ENCODE peak calls at places on chromosomes 11 and 22, in seven cellular contexts. One of them, this sample, is unnamed.
A peak's percentile ranks its signal among the peaks of the same experiment; 100 is the strongest.

GRCh38 chr11:120977470-120977869 is 46.4 kb upstream of the TBCEL start:
- DNase-seq in CD4-positive, CD25-positive, alpha-beta regulatory T cell: no peak
- DNase-seq in GM23338: no peak
- DNase-seq in psoas muscle: no peak
- DNase-seq in thoracic aorta: no peak
- DNase-seq in mesendoderm: no peak
- DNase-seq in uterus: no peak
- DNase-seq in this sample: no peak

GRCh38 chr11:68659158-68659921 is 25.0 kb upstream of the GAL start:
- DNase-seq in psoas muscle: peak; percentile 85
- DNase-seq in uterus: peak; percentile 69
- DNase-seq in mesendoderm: no peak
- DNase-seq in CD4-positive, CD25-positive, alpha-beta regulatory T cell: no peak
- DNase-seq in thoracic aorta: no peak
- DNase-seq in GM23338: no peak
- DNase-seq in this sample: peak; percentile 90

GRCh38 chr11:45144126-45145082 is 2.0 kb upstream of the PRDM11 start:
- DNase-seq in GM23338: no peak
- DNase-seq in thoracic aorta: no peak
- DNase-seq in mesendoderm: no peak
- DNase-seq in psoas muscle: no peak
- DNase-seq in CD4-positive, CD25-positive, alpha-beta regulatory T cell: no peak
- DNase-seq in uterus: no peak
- DNase-seq in this sample: peak; percentile 74

GRCh38 chr11:131038597-131038996 is 122.3 kb upstream of the SNX19 start:
- DNase-seq in thoracic aorta: no peak
- DNase-seq in uterus: no peak
- DNase-seq in GM23338: peak; percentile 85
- DNase-seq in psoas muscle: no peak
- DNase-seq in CD4-positive, CD25-positive, alpha-beta regulatory T cell: no peak
- DNase-seq in mesendoderm: peak; percentile 64
- DNase-seq in this sample: no peak

GRCh38 chr11:121630041-121630440 is 177.3 kb upstream of the SORL1-AS1 start:
- DNase-seq in thoracic aorta: no peak
- DNase-seq in uterus: no peak
- DNase-seq in psoas muscle: no peak
- DNase-seq in mesendoderm: no peak
- DNase-seq in CD4-positive, CD25-positive, alpha-beta regulatory T cell: no peak
- DNase-seq in GM23338: no peak
- DNase-seq in this sample: no peak

GRCh38 chr22:43319661-43320486 is 23.3 kb downstream of the SCUBE1 start:
- DNase-seq in thoracic aorta: no peak
- DNase-seq in CD4-positive, CD25-positive, alpha-beta regulatory T cell: no peak
- DNase-seq in GM23338: no peak
- DNase-seq in uterus: no peak
- DNase-seq in mesendoderm: no peak
- DNase-seq in psoas muscle: no peak
- DNase-seq in this sample: no peak

GRCh38 chr11:68798221-68798813 is 43.4 kb downstream of the CPT1A start:
- DNase-seq in psoas muscle: peak; percentile 67
- DNase-seq in GM23338: peak; percentile 80
- DNase-seq in uterus: no peak
- DNase-seq in mesendoderm: peak; percentile 68
- DNase-seq in CD4-positive, CD25-positive, alpha-beta regulatory T cell: peak; percentile 17
- DNase-seq in thoracic aorta: no peak
- DNase-seq in this sample: no peak

GRCh38 chr11:47524200-47524874 is 28.6 kb downstream of the CELF1 start:
- DNase-seq in mesendoderm: no peak
- DNase-seq in GM23338: no peak
- DNase-seq in thoracic aorta: no peak
- DNase-seq in uterus: peak; percentile 30
- DNase-seq in psoas muscle: no peak
- DNase-seq in CD4-positive, CD25-positive, alpha-beta regulatory T cell: no peak
- DNase-seq in this sample: no peak

GRCh38 chr22:31846161-31847115 is 92.6 kb downstream of the DEPDC5 start:
- DNase-seq in mesendoderm: peak; percentile 36
- DNase-seq in GM23338: peak; percentile 49
- DNase-seq in uterus: no peak
- DNase-seq in CD4-positive, CD25-positive, alpha-beta regulatory T cell: no peak
- DNase-seq in thoracic aorta: no peak
- DNase-seq in psoas muscle: no peak
- DNase-seq in this sample: no peak

GRCh38 chr11:10664005-10664404 is 29.6 kb downstream of the IRAG1 start:
- DNase-seq in CD4-positive, CD25-positive, alpha-beta regulatory T cell: no peak
- DNase-seq in uterus: no peak
- DNase-seq in thoracic aorta: no peak
- DNase-seq in psoas muscle: peak; percentile 67
- DNase-seq in mesendoderm: no peak
- DNase-seq in GM23338: no peak
- DNase-seq in this sample: no peak

GRCh38 chr11:93085097-93085496 is 112.7 kb downstream of the SLC36A4 start:
- DNase-seq in psoas muscle: no peak
- DNase-seq in GM23338: no peak
- DNase-seq in thoracic aorta: no peak
- DNase-seq in mesendoderm: no peak
- DNase-seq in uterus: no peak
- DNase-seq in CD4-positive, CD25-positive, alpha-beta regulatory T cell: no peak
- DNase-seq in this sample: no peak

GRCh38 chr11:71352748-71353147 is 95.4 kb downstream of the DHCR7 start:
- DNase-seq in thoracic aorta: no peak
- DNase-seq in CD4-positive, CD25-positive, alpha-beta regulatory T cell: no peak
- DNase-seq in uterus: no peak
- DNase-seq in psoas muscle: no peak
- DNase-seq in mesendoderm: no peak
- DNase-seq in GM23338: no peak
- DNase-seq in this sample: no peak

GRCh38 chr11:96781082-96781481 is 391.3 kb downstream of the JRKL start:
- DNase-seq in thoracic aorta: no peak
- DNase-seq in psoas muscle: no peak
- DNase-seq in uterus: no peak
- DNase-seq in GM23338: no peak
- DNase-seq in CD4-positive, CD25-positive, alpha-beta regulatory T cell: no peak
- DNase-seq in mesendoderm: no peak
- DNase-seq in this sample: no peak

GRCh38 chr11:12397953-12398352 is 20.6 kb downstream of the PARVA start:
- DNase-seq in GM23338: no peak
- DNase-seq in CD4-positive, CD25-positive, alpha-beta regulatory T cell: no peak
- DNase-seq in uterus: peak; percentile 94
- DNase-seq in psoas muscle: peak; percentile 57
- DNase-seq in thoracic aorta: no peak
- DNase-seq in mesendoderm: peak; percentile 98
- DNase-seq in this sample: no peak

GRCh38 chr11:125081098-125081798 is 18.1 kb downstream of the SLC37A2 start:
- DNase-seq in mesendoderm: no peak
- DNase-seq in GM23338: no peak
- DNase-seq in uterus: no peak
- DNase-seq in psoas muscle: no peak
- DNase-seq in thoracic aorta: no peak
- DNase-seq in CD4-positive, CD25-positive, alpha-beta regulatory T cell: no peak
- DNase-seq in this sample: peak; percentile 74

GRCh38 chr22:37270928-37271650 is 11.2 kb upstream of the CYTH4 start:
- DNase-seq in CD4-positive, CD25-positive, alpha-beta regulatory T cell: no peak
- DNase-seq in GM23338: no peak
- DNase-seq in thoracic aorta: no peak
- DNase-seq in mesendoderm: no peak
- DNase-seq in psoas muscle: no peak
- DNase-seq in uterus: no peak
- DNase-seq in this sample: no peak

GRCh38 chr11:110331626-110332025 is 35.2 kb upstream of the RDX start:
- DNase-seq in mesendoderm: no peak
- DNase-seq in psoas muscle: no peak
- DNase-seq in uterus: no peak
- DNase-seq in thoracic aorta: no peak
- DNase-seq in CD4-positive, CD25-positive, alpha-beta regulatory T cell: no peak
- DNase-seq in GM23338: no peak
- DNase-seq in this sample: no peak

GRCh38 chr22:17734197-17734596 is 40.1 kb downstream of the BID start:
- DNase-seq in thoracic aorta: no peak
- DNase-seq in mesendoderm: no peak
- DNase-seq in CD4-positive, CD25-positive, alpha-beta regulatory T cell: no peak
- DNase-seq in GM23338: no peak
- DNase-seq in uterus: no peak
- DNase-seq in psoas muscle: no peak
- DNase-seq in this sample: no peak

GRCh38 chr11:109033627-109034340 is 368.9 kb downstream of the DDX10 start:
- DNase-seq in thoracic aorta: no peak
- DNase-seq in mesendoderm: no peak
- DNase-seq in CD4-positive, CD25-positive, alpha-beta regulatory T cell: no peak
- DNase-seq in psoas muscle: no peak
- DNase-seq in GM23338: no peak
- DNase-seq in uterus: no peak
- DNase-seq in this sample: no peak

GRCh38 chr11:68690671-68691401 is 6.5 kb downstream of the GAL start:
- DNase-seq in mesendoderm: no peak
- DNase-seq in thoracic aorta: no peak
- DNase-seq in uterus: no peak
- DNase-seq in CD4-positive, CD25-positive, alpha-beta regulatory T cell: peak; percentile 39
- DNase-seq in psoas muscle: no peak
- DNase-seq in GM23338: no peak
- DNase-seq in this sample: no peak

DNA sequence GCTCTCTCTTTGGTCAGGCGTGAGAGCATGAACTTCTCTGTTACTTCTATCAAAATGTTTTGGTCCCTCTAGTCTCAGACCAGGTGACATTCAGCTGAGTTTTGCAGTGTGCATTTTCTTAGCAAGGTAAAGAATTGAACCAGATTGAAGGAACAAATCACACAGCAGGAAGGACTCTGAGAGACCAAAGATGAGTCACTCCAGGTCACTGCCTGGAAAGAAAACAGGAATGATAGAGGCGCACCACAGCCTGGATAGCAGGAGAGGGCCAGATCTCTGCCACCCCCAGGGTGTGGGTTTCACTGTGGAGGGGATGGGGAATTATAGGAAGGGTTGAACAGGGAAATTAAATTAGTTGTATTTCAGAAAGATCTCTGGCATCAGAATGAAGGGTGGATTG is 788.3 kb downstream of the NTM start:
- DNase-seq in CD4-positive, CD25-positive, alpha-beta regulatory T cell: no peak
- DNase-seq in uterus: no peak
- DNase-seq in psoas muscle: no peak
- DNase-seq in GM23338: no peak
- DNase-seq in thoracic aorta: no peak
- DNase-seq in mesendoderm: no peak
- DNase-seq in this sample: no peak
- H3K4me3 ChIP-seq in CD4-positive, CD25-positive, alpha-beta regulatory T cell: no peak overlapping the region
- H3K4me3 ChIP-seq in uterus: no peak overlapping the region
- H3K4me3 ChIP-seq in psoas muscle: no peak overlapping the region
- H3K4me3 ChIP-seq in GM23338: no peak overlapping the region
- H3K4me3 ChIP-seq in thoracic aorta: no peak overlapping the region
- H3K4me3 ChIP-seq in mesendoderm: no peak overlapping the region
- H3K4me3 ChIP-seq in this sample: no peak overlapping the region

GRCh38 chr11:65662802-65663633 is at the start of gene RELA:
- DNase-seq in uterus: peak; percentile 97
- DNase-seq in thoracic aorta: peak; percentile 81
- DNase-seq in GM23338: peak; percentile 95
- DNase-seq in psoas muscle: peak; percentile 97
- DNase-seq in mesendoderm: peak; percentile 94
- DNase-seq in CD4-positive, CD25-positive, alpha-beta regulatory T cell: peak; percentile 90
- DNase-seq in this sample: peak; percentile 99
- H3K4me3 ChIP-seq in uterus: peak within 1 kb of the TSS; percentile 88
- H3K4me3 ChIP-seq in thoracic aorta: peak within 1 kb of the TSS; percentile 93
- H3K4me3 ChIP-seq in GM23338: peak within 1 kb of the TSS; percentile 95
- H3K4me3 ChIP-seq in psoas muscle: peak within 1 kb of the TSS; percentile 88
- H3K4me3 ChIP-seq in mesendoderm: peak within 1 kb of the TSS; percentile 97
- H3K4me3 ChIP-seq in CD4-positive, CD25-positive, alpha-beta regulatory T cell: peak within 1 kb of the TSS; percentile 86
- H3K4me3 ChIP-seq in this sample: peak within 1 kb of the TSS; percentile 65

DNA sequence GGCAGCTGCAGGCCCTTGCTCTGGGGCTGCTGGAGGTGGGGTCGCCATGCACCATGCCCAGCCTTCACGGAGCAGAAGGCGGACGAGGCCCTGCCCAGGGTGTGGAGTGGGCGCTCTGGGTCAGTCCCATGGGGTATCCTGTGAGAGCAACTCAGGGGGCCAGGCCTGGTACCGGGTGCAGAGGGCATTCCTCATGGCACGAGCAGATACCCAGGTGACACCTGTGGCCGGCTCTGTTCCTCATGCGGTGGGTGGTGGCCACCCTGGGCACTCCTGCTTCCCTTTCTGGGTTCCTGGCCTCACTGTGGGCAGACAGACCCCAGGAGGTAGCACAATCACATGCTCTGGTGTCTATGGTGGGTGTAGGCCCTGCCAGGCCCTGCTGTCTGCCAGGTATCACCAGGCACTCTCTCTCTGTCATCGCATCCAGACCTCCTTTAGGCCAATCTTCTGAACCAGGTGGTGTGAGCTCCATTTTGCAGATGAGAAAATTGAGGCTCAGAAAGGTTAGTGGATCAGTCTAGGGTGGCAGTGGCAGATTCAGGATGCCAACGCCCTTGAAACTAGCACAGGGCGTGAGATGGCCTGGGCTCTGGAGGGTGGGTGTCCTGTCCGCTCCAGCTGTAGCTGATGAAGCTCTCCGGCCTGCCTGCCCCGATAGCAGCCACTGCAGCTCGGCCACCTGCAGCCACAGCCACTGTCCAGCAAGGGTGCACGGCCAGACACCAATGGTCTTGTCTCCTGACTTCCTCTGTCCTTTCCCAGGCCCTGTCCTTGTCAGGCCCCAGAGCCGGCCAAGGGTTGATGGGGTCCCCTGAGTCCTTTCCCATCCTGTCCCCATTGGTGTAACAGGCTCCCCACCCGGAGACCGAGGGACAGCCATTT is 15.1 kb downstream of the DGKZ start:
- DNase-seq in mesendoderm: no peak
- DNase-seq in thoracic aorta: no peak
- DNase-seq in CD4-positive, CD25-positive, alpha-beta regulatory T cell: no peak
- DNase-seq in psoas muscle: no peak
- DNase-seq in uterus: no peak
- DNase-seq in GM23338: no peak
- DNase-seq in this sample: no peak
- H3K4me3 ChIP-seq in mesendoderm: no peak overlapping the region
- H3K4me3 ChIP-seq in thoracic aorta: peak overlapping the region; percentile 61
- H3K4me3 ChIP-seq in CD4-positive, CD25-positive, alpha-beta regulatory T cell: peak overlapping the region; percentile 24
- H3K4me3 ChIP-seq in psoas muscle: peak overlapping the region; percentile 76
- H3K4me3 ChIP-seq in uterus: no peak overlapping the region
- H3K4me3 ChIP-seq in GM23338: no peak overlapping the region
- H3K4me3 ChIP-seq in this sample: no peak overlapping the region

GRCh38 chr11:58927393-58928081 is 11.8 kb upstream of the GLYATL1 start:
- DNase-seq in psoas muscle: no peak
- DNase-seq in thoracic aorta: no peak
- DNase-seq in CD4-positive, CD25-positive, alpha-beta regulatory T cell: peak; percentile 8
- DNase-seq in GM23338: peak; percentile 99
- DNase-seq in uterus: no peak
- DNase-seq in mesendoderm: peak; percentile 97
- DNase-seq in this sample: no peak
- H3K4me3 ChIP-seq in psoas muscle: no peak overlapping the region
- H3K4me3 ChIP-seq in thoracic aorta: peak overlapping the region; percentile 35
- H3K4me3 ChIP-seq in CD4-positive, CD25-positive, alpha-beta regulatory T cell: no peak overlapping the region
- H3K4me3 ChIP-seq in GM23338: peak overlapping the region; percentile 52
- H3K4me3 ChIP-seq in uterus: no peak overlapping the region
- H3K4me3 ChIP-seq in mesendoderm: peak overlapping the region; percentile 14
- H3K4me3 ChIP-seq in this sample: no peak overlapping the region

DNA sequence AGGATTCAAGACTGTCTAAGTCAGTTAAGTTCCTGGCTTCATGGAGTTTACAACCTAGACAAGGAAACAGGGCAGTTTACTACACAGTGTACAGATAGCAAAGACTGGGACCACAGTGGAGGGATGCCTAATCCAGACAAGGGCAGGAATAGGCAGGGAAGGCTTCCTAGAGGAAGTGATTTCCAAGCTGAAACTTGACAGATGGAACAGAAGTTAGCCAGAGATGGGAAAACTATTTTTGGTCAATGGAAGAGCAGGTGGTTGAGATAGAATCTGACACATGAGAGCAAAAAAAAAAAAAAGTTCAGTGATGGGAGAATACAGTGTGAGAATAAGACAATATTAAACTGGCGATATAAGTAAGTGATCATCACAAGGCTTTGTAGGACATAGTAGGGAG is 1.3 kb downstream of the COA4 start:
- DNase-seq in thoracic aorta: no peak
- DNase-seq in mesendoderm: no peak
- DNase-seq in GM23338: no peak
- DNase-seq in psoas muscle: no peak
- DNase-seq in uterus: no peak
- DNase-seq in CD4-positive, CD25-positive, alpha-beta regulatory T cell: no peak
- DNase-seq in this sample: no peak
- H3K4me3 ChIP-seq in thoracic aorta: peak overlapping the region; percentile 75
- H3K4me3 ChIP-seq in mesendoderm: no peak overlapping the region
- H3K4me3 ChIP-seq in GM23338: peak overlapping the region; percentile 90
- H3K4me3 ChIP-seq in psoas muscle: peak overlapping the region; percentile 84
- H3K4me3 ChIP-seq in uterus: no peak overlapping the region
- H3K4me3 ChIP-seq in CD4-positive, CD25-positive, alpha-beta regulatory T cell: peak overlapping the region; percentile 94
- H3K4me3 ChIP-seq in this sample: no peak overlapping the region

This sample was measured in lower leg skin.